ENCODE peak calls at places on chromosomes 6 and 20, in six cellular contexts. T is IMR-90, V is uterus, I is tibial nerve, R is NB4, O is transverse colon. J is an unnamed sample.

GRCh38 chr6:1817033-1817761 is 207.5 kb downstream of the FOXC1 start:
- DNase-seq in T (peak), V (no peak), I (no peak), R (no peak), O (no peak), J (no peak)

GRCh38 chr6:36239710-36240256 is 30.1 kb upstream of the PNPLA1 start:
- DNase-seq in T (no peak), V (no peak), I (no peak), R (no peak), O (no peak), J (no peak)

GRCh38 chr20:1816384-1817381 is 78.5 kb upstream of the SIRPA start:
- DNase-seq in T (peak), V (no peak), I (no peak), R (no peak), O (no peak), J (no peak)

GRCh38 chr20:55054443-55054842 is 579.0 kb downstream of the DOK5 start:
- DNase-seq in T (no peak), V (no peak), I (no peak), R (no peak), O (no peak), J (no peak)

GRCh38 chr6:146891615-146892265 is 293.0 kb downstream of the ADGB start:
- DNase-seq in T (peak), V (no peak), I (no peak), R (no peak), O (no peak), J (no peak)

GRCh38 chr20:31642837-31643236 is 5.1 kb downstream of the COX4I2 start:
- DNase-seq in T (no peak), V (no peak), I (no peak), R (no peak), O (no peak), J (no peak)

GRCh38 chr6:87297115-87297514 is 25.3 kb upstream of the SMIM8 start:
- DNase-seq in T (peak), V (no peak), I (no peak), R (peak), O (no peak), J (no peak)

GRCh38 chr6:157982297-157982579 is 575 bp downstream of the SYNJ2 start:
- DNase-seq in T (no peak), V (no peak), I (no peak), R (peak), O (peak), J (peak)

GRCh38 chr20:38337561-38338140 is 8.6 kb upstream of the LBP start:
- DNase-seq in T (no peak), V (no peak), I (no peak), R (peak), O (no peak), J (no peak)

GRCh38 chr6:38404355-38404754 is 235.4 kb downstream of the BTBD9 start:
- DNase-seq in T (no peak), V (no peak), I (no peak), R (no peak), O (no peak), J (no peak)

GRCh38 chr20:2698912-2699311 is 6.3 kb downstream of the EBF4 start:
- DNase-seq in T (no peak), V (no peak), I (no peak), R (no peak), O (no peak), J (peak)

GRCh38 chr6:5457983-5458683 is 196.8 kb downstream of the FARS2 start:
- DNase-seq in T (no peak), V (no peak), I (no peak), R (no peak), O (peak), J (no peak)

GRCh38 chr6:143677891-143678737 is at the start of gene PHACTR2:
- DNase-seq in T (peak), V (peak), I (peak), R (peak), O (peak), J (peak)

GRCh38 chr6:29676981-29677601 is 3.9 kb downstream of the ZFP57 start:
- DNase-seq in T (no peak), V (no peak), I (no peak), R (no peak), O (no peak), J (no peak)

GRCh38 chr6:48476257-48476656 is 365.3 kb upstream of the PTCHD4 start:
- DNase-seq in T (peak), V (no peak), I (no peak), R (peak), O (no peak), J (no peak)
- TF ChIP-seq CTCF in T (peak), V (no peak), I (no peak), R (no peak), O (peak), J (no peak)

DNA sequence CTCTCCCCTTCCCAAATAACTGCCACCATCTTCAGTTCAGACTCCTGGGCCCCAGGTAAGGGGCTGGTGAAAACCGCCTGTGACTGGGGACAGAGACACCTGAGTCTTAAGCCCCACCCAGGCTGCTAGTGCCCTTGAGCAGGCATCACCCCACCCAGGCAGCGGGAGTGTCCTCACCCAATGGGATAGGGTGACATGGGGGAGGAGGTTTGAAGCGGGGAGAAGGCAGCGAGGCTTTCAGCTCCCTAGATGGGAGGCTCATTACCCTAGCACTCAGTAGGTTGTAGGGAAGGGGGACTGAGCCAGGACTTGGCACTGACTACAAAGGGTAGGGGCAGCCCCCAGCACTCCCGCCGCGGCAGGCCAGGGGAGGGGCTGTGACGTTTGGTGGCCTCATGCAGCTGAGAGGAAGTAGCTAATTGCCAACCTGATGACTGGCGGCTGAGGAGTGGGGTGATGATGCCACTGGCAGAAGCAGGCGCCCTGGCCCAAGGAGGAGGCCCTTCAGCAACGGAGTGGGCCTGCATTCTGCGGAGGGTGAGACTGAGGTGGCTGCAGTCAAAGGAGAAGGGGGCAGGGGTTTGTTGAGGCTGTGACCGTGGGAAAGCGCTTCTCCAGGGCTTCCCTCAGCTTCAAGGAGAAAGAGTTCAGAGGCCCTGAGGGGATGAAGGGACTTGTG is 126.9 kb downstream of the MRPL14 start:
- DNase-seq in T (peak), V (no peak), I (no peak), R (peak), O (peak), J (no peak)
- TF ChIP-seq POLR2A in T (no peak), V (no peak), I (no peak), R (no peak), O (peak), J (no peak)

DNA sequence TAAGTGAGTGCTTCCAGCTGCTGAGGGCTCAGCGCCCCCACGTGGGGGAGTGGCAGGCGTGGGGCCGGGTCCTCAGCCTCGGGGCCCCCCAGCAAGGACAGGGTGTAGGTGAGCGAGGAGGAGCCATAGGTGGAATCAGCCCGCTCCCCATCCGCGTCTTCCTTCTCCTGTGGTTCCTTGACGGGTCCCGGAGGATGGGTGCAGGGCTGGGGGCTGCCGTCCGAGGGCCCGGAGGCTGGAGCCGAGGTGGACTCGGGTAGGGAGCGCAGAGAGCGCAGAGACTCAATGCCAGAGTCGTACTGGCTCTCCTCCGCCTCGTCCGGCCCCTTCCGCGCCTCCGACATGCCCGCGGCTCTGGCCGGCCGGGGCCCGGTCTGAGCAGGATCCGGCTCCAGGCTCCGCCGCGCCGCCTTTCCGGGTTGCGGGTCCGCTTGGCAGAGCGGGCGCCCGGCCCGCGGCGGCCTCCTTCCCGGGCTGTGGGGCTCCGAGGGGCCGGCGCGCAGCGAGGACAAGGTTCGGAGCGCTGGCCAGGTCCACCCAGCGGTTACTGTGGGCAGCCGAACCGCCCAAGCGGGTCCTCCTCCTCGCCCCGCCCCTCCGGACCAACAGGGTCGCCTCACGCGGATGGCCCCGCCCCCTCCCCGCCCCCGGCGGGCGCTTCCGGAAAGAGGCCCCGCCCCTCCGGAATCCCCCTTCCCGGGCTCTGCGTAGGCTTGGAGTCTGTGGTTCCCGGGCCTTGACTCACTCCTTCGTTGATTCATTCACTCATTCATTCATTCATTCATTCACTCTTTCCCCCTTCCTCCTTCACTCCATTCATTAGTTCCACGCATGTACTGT is at the start of gene NFKBIE:
- DNase-seq in T (peak), V (peak), I (peak), R (peak), O (peak), J (peak)
- TF ChIP-seq CTCF in T (peak), V (no peak), I (peak), R (peak), O (peak), J (no peak)

DNA sequence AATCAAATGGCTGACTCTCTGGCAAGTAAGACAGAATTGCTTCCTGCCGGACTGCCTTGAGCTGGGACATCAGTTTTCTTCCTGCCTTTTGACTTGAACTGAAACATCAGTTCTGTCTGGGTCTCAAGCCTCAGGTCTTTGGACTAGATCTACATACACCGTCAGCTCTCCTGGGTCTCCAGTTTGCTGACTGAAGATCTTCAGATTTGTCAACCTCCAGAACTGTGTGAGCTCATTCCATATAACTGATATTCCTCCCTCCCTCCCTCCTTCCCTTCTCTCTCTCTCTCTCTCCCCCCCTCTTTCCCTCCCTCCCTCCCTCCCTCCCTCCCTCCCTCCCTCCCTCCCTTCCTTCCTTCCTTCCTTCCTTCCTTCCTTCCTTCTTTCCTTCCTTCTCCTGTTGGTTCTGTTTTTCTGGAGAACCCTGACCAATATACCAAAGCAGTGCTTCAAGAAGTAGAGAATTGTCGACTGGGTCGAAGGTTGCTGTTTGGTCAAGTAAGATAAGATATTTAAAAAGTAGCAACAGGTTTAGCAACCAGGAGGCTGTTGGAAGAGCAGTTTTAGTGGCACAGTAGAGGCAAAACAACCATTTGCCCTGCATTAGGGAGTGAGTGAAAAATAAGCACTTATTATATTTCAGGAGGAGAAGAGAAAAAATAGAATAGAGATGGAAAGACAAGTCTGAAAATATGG is 33.1 kb upstream of the CMTR1 start:
- DNase-seq in T (no peak), V (no peak), I (no peak), R (no peak), O (no peak), J (no peak)
- TF ChIP-seq POLR2A in T (no peak), V (no peak), I (no peak), R (no peak), O (no peak), J (no peak)

GRCh38 chr6:255418-256090 is 36.7 kb upstream of the DUSP22 start:
- DNase-seq in T (no peak), V (no peak), I (no peak), R (no peak), O (no peak), J (no peak)
- TF ChIP-seq CTCF in T (no peak), V (no peak), I (no peak), R (no peak), O (no peak), J (no peak)

DNA sequence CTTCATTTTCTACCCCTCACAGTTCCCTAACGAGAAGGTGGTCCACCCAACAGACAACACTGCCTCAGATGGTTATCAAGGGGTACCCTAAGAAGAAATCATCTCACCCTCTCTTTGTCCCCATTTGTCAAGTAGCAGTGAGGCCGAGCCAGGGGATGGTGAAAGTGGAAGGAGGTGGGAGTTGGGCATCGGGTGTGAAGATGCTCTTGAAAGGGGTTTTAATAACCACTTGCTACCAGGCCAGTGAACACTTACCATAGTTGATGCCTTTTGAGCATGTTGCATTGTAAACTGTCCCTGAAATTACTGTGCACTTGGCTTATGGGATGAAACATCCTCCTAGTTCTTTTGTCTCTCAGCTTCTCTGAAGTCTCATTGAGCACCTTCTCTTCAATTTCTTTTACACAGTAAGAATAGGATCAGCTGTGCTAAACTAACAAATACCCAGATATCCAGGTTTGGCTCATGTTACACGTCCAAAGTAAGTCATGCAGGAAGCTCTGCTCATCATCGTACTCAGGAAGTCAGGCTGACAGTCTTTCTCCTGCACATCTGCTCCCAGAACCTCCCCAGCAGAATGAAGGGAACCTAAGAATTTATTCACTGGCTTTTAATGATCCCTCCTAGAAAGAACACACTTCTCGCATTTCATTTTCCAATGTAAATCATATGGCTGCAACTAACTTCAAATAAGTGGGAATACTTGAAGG is 13.3 kb downstream of the HLA-DPB1 start:
- DNase-seq in T (no peak), V (no peak), I (no peak), R (no peak), O (no peak), J (no peak)
- TF ChIP-seq POLR2A in T (no peak), V (no peak), I (no peak), R (no peak), O (no peak), J (no peak)

DNA sequence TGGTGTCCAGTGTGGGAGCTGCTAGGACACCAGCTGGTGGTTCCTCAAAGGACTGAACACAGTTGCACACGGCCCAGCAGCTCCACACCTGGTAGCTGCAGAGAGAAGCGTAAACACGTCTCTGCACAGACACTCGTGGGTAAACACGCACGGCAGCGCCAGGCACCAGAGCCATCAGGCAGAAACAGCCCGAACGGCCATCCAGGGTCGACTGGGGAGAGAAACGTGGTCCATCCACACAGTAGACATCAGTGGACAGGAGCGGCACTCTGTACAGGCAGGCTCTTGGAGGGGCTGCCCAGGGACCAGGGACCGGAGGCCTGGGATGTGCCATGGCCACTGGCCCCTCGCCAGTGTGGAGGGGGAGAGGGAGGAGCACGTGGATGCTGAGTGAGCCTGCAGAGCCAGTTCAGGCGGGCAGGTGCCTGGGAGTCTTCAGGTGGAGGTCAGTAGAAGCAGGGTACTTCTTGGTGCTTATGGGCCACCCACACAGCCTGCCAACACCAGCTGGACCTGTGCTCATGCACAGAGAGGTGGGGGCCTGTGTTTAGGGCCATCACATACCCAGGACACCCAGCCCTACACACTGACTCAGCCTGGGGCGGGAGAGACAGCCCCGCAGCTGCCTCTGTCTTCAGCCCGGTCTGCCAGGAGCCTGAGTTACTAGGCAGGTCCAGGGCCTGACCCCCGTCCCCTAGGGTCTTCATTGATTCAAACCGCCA is 7.5 kb upstream of the LAMA5 start:
- DNase-seq in T (peak), V (no peak), I (no peak), R (no peak), O (no peak), J (no peak)
- TF ChIP-seq CTCF in T (no peak), V (no peak), I (no peak), R (no peak), O (no peak), J (no peak)

GRCh38 chr6:3438190-3439167 is 18.4 kb downstream of the SLC22A23 start:
- DNase-seq in T (peak), V (no peak), I (no peak), R (no peak), O (peak), J (peak)

GRCh38 chr6:3442444-3443220 is 14.2 kb downstream of the SLC22A23 start:
- DNase-seq in T (peak), V (no peak), I (no peak), R (no peak), O (no peak), J (no peak)

GRCh38 chr6:3440911-3441310 is 15.9 kb downstream of the SLC22A23 start:
- DNase-seq in T (no peak), V (no peak), I (no peak), R (no peak), O (no peak), J (no peak)

GRCh38 chr6:3443221-3443515 is 13.7 kb downstream of the SLC22A23 start:
- DNase-seq in T (no peak), V (no peak), I (no peak), R (no peak), O (no peak), J (no peak)

DNA sequence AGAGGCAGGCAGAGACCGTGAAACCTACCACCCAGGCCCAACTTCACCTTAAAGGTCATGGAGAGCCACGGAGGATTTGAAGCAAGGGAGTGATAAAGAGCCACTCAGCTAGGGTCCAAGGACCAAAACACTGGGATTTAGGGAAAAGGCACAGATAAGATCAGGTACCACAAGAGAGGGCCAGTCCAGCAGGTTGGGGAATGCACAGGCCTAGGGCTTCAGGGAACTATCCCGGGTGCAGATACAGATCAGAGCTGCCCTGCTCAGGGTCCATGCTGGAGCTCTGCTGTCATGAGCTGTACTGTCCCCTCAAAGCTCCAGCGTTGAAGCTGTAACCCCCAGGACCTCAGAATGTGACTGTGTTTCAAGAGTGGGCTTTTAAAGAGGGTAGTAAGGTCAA is 16.9 kb downstream of the SLC22A23 start:
- DNase-seq in T (no peak), V (no peak), I (no peak), R (no peak), O (no peak), J (no peak)
- TF ChIP-seq POLR2A in T (no peak), V (no peak), I (no peak), R (no peak), O (no peak), J (no peak)

DNA sequence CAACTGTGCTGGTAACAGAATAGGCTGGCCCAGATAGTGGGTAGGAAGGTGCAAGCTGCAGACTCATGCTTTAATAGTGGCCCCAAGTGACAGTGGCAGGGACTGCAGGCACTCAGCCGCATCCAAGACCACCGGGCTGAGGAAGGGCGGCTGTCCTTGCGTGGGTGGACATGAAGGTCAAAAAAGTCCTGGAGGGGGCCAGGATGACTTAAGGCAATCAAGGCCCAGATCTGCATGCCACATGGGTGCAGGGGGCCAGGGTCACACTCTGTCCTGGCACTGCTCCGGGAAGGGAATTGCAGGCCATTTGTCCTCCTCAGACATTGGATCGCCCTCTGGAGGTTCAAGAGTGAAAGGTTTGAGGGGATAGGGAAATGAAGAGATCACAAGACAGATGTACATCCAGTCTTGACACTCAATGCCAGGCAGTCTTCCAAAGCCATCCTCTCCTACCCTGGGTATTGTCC is 10.4 kb upstream of the VNN2 start:
- DNase-seq in T (no peak), V (no peak), I (peak), R (peak), O (peak), J (no peak)
- TF ChIP-seq CTCF in T (peak), V (no peak), I (peak), R (peak), O (peak), J (no peak)